ENCODE peak calls at places on chromosomes 12 and 14, in six cellular contexts. C is T-helper 17 cell, Q is HEK293T, J is neural crest cell, N is HuH-7, H is COLO829. S is an unnamed sample.

GRCh38 chr14:64541261-64541970 is 875 bp downstream of the HSPA2 start:
- DNase-seq in C (peak), Q (no peak), J (no peak), N (no peak), H (no peak), S (no peak)

GRCh38 chr14:53938126-53938671 is 18.4 kb downstream of the BMP4 start:
- DNase-seq in C (no peak), Q (no peak), J (no peak), N (no peak), H (no peak), S (no peak)

GRCh38 chr14:104135121-104135903 is 3.1 kb upstream of the KIF26A start:
- DNase-seq in C (peak), Q (peak), J (peak), N (no peak), H (no peak), S (peak)

GRCh38 chr12:11711675-11712327 is 62.3 kb downstream of the ETV6 start:
- DNase-seq in C (no peak), Q (no peak), J (no peak), N (no peak), H (no peak), S (no peak)

GRCh38 chr12:12439636-12440035 is 82.8 kb downstream of the BORCS5 start:
- DNase-seq in C (no peak), Q (no peak), J (no peak), N (peak), H (no peak), S (no peak)

GRCh38 chr12:95787274-95787814 is 3.2 kb downstream of the NTN4 start:
- DNase-seq in C (no peak), Q (no peak), J (no peak), N (no peak), H (no peak), S (no peak)

GRCh38 chr12:51900323-51900889 is 6.9 kb upstream of the ACVRL1 start:
- DNase-seq in C (no peak), Q (no peak), J (no peak), N (no peak), H (no peak), S (no peak)

GRCh38 chr14:95943699-95944098 is 67.1 kb downstream of the TUNAR start:
- DNase-seq in C (no peak), Q (no peak), J (peak), N (no peak), H (no peak), S (no peak)

GRCh38 chr12:26830783-26831601 is 2.0 kb downstream of the ITPR2 start:
- DNase-seq in C (no peak), Q (no peak), J (no peak), N (no peak), H (no peak), S (no peak)

GRCh38 chr14:104688505-104688754 is 988 bp upstream of the INF2 start:
- DNase-seq in C (no peak), Q (no peak), J (no peak), N (no peak), H (no peak), S (no peak)

GRCh38 chr12:3178671-3179413 is 101.7 kb downstream of the TSPAN9 start:
- DNase-seq in C (no peak), Q (no peak), J (no peak), N (no peak), H (no peak), S (no peak)